ENCODE peak calls at places on chromosomes 6 and 20, in six cellular contexts. One of them, this sample, is unnamed.

GRCh38 chr20:32609993-32610896 is 25.1 kb upstream of the NOL4L start:
- DNase-seq in RWPE1: no peak
- DNase-seq in nephron progenitor cell: no peak
- DNase-seq in T-helper 9 cell: no peak
- DNase-seq in naive thymus-derived CD8-positive, alpha-beta T cell: no peak
- DNase-seq in adrenal gland: no peak
- DNase-seq in this sample: no peak

GRCh38 chr6:37169458-37170272 is at the start of gene PIM1:
- DNase-seq in adrenal gland: peak
- DNase-seq in T-helper 9 cell: peak
- DNase-seq in nephron progenitor cell: peak
- DNase-seq in RWPE1: peak
- DNase-seq in naive thymus-derived CD8-positive, alpha-beta T cell: peak
- DNase-seq in this sample: peak

GRCh38 chr6:145453376-145453775 is 281.9 kb downstream of the EPM2A start:
- DNase-seq in nephron progenitor cell: no peak
- DNase-seq in naive thymus-derived CD8-positive, alpha-beta T cell: no peak
- DNase-seq in RWPE1: peak
- DNase-seq in adrenal gland: no peak
- DNase-seq in T-helper 9 cell: no peak
- DNase-seq in this sample: peak

GRCh38 chr20:36808317-36809257 is 35.0 kb upstream of the DSN1 start:
- DNase-seq in naive thymus-derived CD8-positive, alpha-beta T cell: peak
- DNase-seq in nephron progenitor cell: peak
- DNase-seq in RWPE1: peak
- DNase-seq in T-helper 9 cell: peak
- DNase-seq in adrenal gland: peak
- DNase-seq in this sample: peak

GRCh38 chr6:84652356-84653026 is 111.9 kb downstream of the TBX18 start:
- DNase-seq in RWPE1: peak
- DNase-seq in T-helper 9 cell: no peak
- DNase-seq in naive thymus-derived CD8-positive, alpha-beta T cell: no peak
- DNase-seq in nephron progenitor cell: no peak
- DNase-seq in adrenal gland: no peak
- DNase-seq in this sample: peak

GRCh38 chr6:5671162-5671561 is 335.6 kb downstream of the NRN1 start:
- DNase-seq in T-helper 9 cell: no peak
- DNase-seq in nephron progenitor cell: no peak
- DNase-seq in RWPE1: peak
- DNase-seq in naive thymus-derived CD8-positive, alpha-beta T cell: no peak
- DNase-seq in adrenal gland: peak
- DNase-seq in this sample: no peak

GRCh38 chr20:4811257-4811656 is 89.5 kb downstream of the PRND start:
- DNase-seq in naive thymus-derived CD8-positive, alpha-beta T cell: no peak
- DNase-seq in nephron progenitor cell: no peak
- DNase-seq in T-helper 9 cell: no peak
- DNase-seq in RWPE1: no peak
- DNase-seq in adrenal gland: no peak
- DNase-seq in this sample: no peak

GRCh38 chr20:42204261-42204660 is 586.1 kb upstream of the CHD6 start:
- DNase-seq in T-helper 9 cell: no peak
- DNase-seq in adrenal gland: peak
- DNase-seq in nephron progenitor cell: peak
- DNase-seq in RWPE1: no peak
- DNase-seq in naive thymus-derived CD8-positive, alpha-beta T cell: no peak
- DNase-seq in this sample: no peak

This sample was measured in ELR.